ENCODE peak calls at places on chromosomes 3 and 15, in four cellular contexts. I, R, U and F are unnamed samples. For H3K27me3, the result is how much of the 10 kb centered on the place peaks cover.

GRCh38 chr3:141849056-141849814 is 27.2 kb upstream of the ATP1B3 start:
- DNase-seq in U (no peak), I (no peak), R (no peak), F (no peak)

GRCh38 chr15:81098884-81099601 is 35.0 kb upstream of the CFAP161 start:
- DNase-seq in U (no peak), I (no peak), R (peak), F (no peak)

GRCh38 chr15:58742022-58742421 is 7.5 kb downstream of the ADAM10 start:
- DNase-seq in I (no peak), U (no peak), R (no peak), F (no peak)

GRCh38 chr3:172622916-172623700 is 87.8 kb downstream of the NCEH1 start:
- DNase-seq in I (peak), U (peak), R (peak), F (peak)

GRCh38 chr3:158794936-158795518 is 6.8 kb upstream of the MFSD1 start:
- DNase-seq in I (no peak), U (no peak), R (no peak), F (no peak)

GRCh38 chr3:108022316-108023150 is 68.3 kb downstream of the CD47 start:
- DNase-seq in R (no peak), I (no peak), U (no peak), F (no peak)

GRCh38 chr3:114659109-114660081 is 365.6 kb downstream of the TIGIT start:
- DNase-seq in U (peak), R (peak), I (no peak), F (peak)

GRCh38 chr3:54087581-54088410 is 34.6 kb upstream of the CACNA2D3 start:
- DNase-seq in I (no peak), R (no peak), U (peak), F (no peak)

GRCh38 chr3:77039606-77040553 is at the start of gene ROBO2:
- DNase-seq in U (peak), R (no peak), I (no peak), F (peak)

GRCh38 chr3:23811117-23811487 is 5.3 kb downstream of the UBE2E1 start:
- DNase-seq in U (no peak), I (no peak), R (no peak), F (peak)

GRCh38 chr15:41205315-41205714 is 25.2 kb downstream of the EXD1 start:
- DNase-seq in I (no peak), U (no peak), R (no peak), F (no peak)

GRCh38 chr3:114624047-114624445 is 330.2 kb downstream of the TIGIT start:
- DNase-seq in U (peak), R (peak), I (no peak), F (no peak)

GRCh38 chr3:11434697-11435096 is 162.5 kb downstream of the ATG7 start:
- DNase-seq in R (no peak), U (no peak), I (no peak), F (no peak)

GRCh38 chr3:77420316-77420715 is 380.4 kb downstream of the ROBO2 start:
- DNase-seq in I (no peak), U (no peak), R (no peak), F (no peak)

GRCh38 chr15:52261498-52262242 is 33.9 kb downstream of the MYO5C start:
- DNase-seq in R (peak), U (peak), I (peak), F (peak)

GRCh38 chr15:35427091-35427490 is 118.9 kb downstream of the DPH6 start:
- DNase-seq in U (no peak), I (no peak), R (no peak), F (no peak)

GRCh38 chr3:114478806-114479205 is 185.0 kb downstream of the TIGIT start:
- DNase-seq in R (no peak), U (no peak), I (no peak), F (no peak)

GRCh38 chr15:54500330-54500729 is 522.1 kb downstream of the UNC13C start:
- DNase-seq in U (no peak), I (no peak), R (no peak), F (no peak)

GRCh38 chr15:92618121-92618520 is 37.5 kb downstream of the FAM174B start:
- DNase-seq in I (no peak), R (no peak), U (no peak), F (no peak)

GRCh38 chr3:115111632-115112031 is 35.5 kb downstream of the ZBTB20 start:
- DNase-seq in U (no peak), R (no peak), I (no peak), F (no peak)

GRCh38 chr15:51576451-51576850 is 46.1 kb downstream of the DMXL2 start:
- DNase-seq in I (no peak), R (no peak), U (no peak), F (no peak)

GRCh38 chr3:28595364-28595763 is 246.7 kb upstream of the AZI2 start:
- DNase-seq in I (no peak), U (no peak), R (no peak), F (no peak)

GRCh38 chr3:129161860-129162271 is 1.0 kb upstream of the ISY1 start:
- DNase-seq in R (no peak), I (no peak), U (no peak), F (peak)

GRCh38 chr3:72032435-72033118 is 247.6 kb upstream of the PROK2 start:
- DNase-seq in U (no peak), R (no peak), I (no peak), F (no peak)

GRCh38 chr15:31342781-31343626 is 16.4 kb downstream of the KLF13 start:
- DNase-seq in U (no peak), R (no peak), I (no peak), F (no peak)

GRCh38 chr3:157149136-157149696 is 10.7 kb downstream of the CCNL1 start:
- DNase-seq in U (no peak), R (no peak), I (no peak), F (no peak)

GRCh38 chr3:177603137-177603603 is 405.9 kb upstream of the TBL1XR1 start:
- DNase-seq in R (no peak), U (no peak), I (no peak), F (no peak)

GRCh38 chr3:146803746-146804145 is 198.6 kb upstream of the PLSCR5 start:
- DNase-seq in I (no peak), U (no peak), R (no peak), F (no peak)

GRCh38 chr3:172840913-172841312 is 90.4 kb downstream of the ECT2 start:
- DNase-seq in I (no peak), R (no peak), U (no peak), F (no peak)

GRCh38 chr15:38226867-38227266 is 25.8 kb upstream of the SPRED1 start:
- DNase-seq in U (peak), R (peak), I (no peak), F (no peak)

GRCh38 chr3:13266005-13266404 is 154.1 kb downstream of the NUP210 start:
- DNase-seq in U (no peak), R (no peak), I (no peak), F (no peak)

GRCh38 chr15:22939051-22939450 is 41.1 kb downstream of the CYFIP1 start:
- DNase-seq in I (no peak), R (no peak), U (no peak), F (no peak)

GRCh38 chr3:163071684-163072083 is 1575.1 kb downstream of the OTOL1 start:
- DNase-seq in U (no peak), R (no peak), I (no peak), F (no peak)

GRCh38 chr3:71466483-71466882 is 117.0 kb downstream of the FOXP1 start:
- DNase-seq in U (no peak), I (no peak), R (peak), F (peak)

GRCh38 chr3:25567390-25567789 is 97.3 kb downstream of the TOP2B start:
- DNase-seq in U (no peak), R (no peak), I (no peak), F (no peak)

GRCh38 chr3:46888705-46889104 is 11.2 kb downstream of the PTH1R start:
- DNase-seq in R (no peak), U (no peak), I (no peak), F (no peak)

GRCh38 chr3:46889381-46890110 is 12.0 kb downstream of the PTH1R start:
- DNase-seq in U (no peak), I (no peak), R (peak), F (peak)

GRCh38 chr3:46885612-46886011 is 8.1 kb downstream of the PTH1R start:
- DNase-seq in I (no peak), R (no peak), U (no peak), F (no peak)

GRCh38 chr3:46890132-46890531 is 12.6 kb downstream of the PTH1R start:
- DNase-seq in U (no peak), I (no peak), R (no peak), F (no peak)

DNA sequence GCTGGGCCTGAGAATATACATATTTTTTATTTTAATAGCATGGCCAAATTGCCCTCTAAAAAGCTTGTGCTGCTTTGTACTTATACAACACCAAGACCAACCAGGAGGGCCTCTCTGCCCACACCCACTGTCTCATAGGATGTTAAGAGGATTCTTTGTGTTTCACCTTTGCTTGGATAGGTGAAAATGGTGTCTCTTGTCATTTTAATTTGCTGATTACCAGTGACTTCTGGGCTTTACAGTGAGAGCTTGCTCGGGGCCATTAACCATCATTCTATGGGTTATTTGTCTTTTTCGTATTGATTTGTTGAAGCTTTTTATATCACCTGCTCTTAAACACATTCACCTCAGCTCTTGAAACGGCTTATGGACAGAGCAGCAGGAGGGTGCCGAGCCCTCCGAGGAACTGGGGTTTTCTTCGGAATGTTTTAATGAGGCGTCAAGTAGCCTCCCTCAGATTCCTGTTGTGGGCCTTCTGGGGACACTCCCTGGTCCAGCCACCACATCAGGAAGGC is 10.5 kb downstream of the PTH1R start:
- DNase-seq in I (no peak), R (no peak), U (no peak), F (peak)
- H3K27me3 ChIP-seq in I (under half), R (under half), U (under half), F (under half)

GRCh38 chr3:124033360-124034015 is 41.6 kb upstream of the ROPN1 start:
- DNase-seq in I (no peak), U (peak), R (no peak), F (no peak)

GRCh38 chr3:124035463-124036121 is 43.7 kb upstream of the ROPN1 start:
- DNase-seq in U (no peak), R (no peak), I (no peak), F (no peak)

GRCh38 chr3:124034809-124035152 is 42.9 kb upstream of the ROPN1 start:
- DNase-seq in I (no peak), R (no peak), U (no peak), F (no peak)

GRCh38 chr3:124032881-124033359 is 41.0 kb upstream of the ROPN1 start:
- DNase-seq in I (peak), U (peak), R (peak), F (peak)

DNA sequence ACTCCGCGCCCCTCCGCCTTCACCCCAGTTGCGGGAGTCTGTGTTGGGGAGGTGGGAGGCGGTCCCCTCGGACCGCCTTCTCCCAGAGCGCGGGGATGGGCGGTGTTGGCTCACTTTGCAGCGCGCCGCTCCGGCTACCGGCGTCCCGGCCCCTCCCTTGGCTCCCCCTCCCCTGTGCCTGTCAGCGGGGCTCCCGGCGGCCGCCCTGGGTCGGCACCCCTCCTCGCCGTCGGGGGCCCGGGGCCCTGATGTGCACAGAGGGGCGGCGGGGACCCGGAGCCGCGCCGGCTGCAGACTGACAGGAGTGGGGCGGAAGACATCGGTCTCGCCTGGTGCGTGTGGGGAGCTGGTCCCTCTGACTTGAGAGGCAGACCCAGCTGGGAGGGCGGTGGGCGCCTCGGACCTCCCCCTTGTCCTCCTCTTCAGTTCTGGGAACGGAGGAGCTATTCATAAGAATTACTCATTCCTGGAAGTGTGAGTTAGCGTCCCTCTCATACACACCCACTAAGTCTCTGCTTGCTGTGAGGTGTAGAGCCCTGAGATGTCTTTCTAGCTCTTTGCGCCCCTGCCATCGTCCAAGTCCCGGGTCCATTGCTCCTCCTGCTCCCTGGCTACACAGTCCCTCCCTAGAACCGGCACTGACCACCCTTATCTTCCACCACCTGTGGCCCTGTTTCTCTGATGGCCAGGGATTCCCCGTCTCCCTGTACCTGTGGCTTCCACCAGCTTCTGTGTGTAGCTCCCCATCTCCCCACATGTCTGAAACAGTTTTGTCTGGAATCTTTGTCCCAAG is 42.3 kb upstream of the ROPN1 start:
- DNase-seq in I (no peak), R (peak), U (peak), F (no peak)
- H3K27me3 ChIP-seq in I (under half), R (under half), U (under half), F (half or more)

DNA sequence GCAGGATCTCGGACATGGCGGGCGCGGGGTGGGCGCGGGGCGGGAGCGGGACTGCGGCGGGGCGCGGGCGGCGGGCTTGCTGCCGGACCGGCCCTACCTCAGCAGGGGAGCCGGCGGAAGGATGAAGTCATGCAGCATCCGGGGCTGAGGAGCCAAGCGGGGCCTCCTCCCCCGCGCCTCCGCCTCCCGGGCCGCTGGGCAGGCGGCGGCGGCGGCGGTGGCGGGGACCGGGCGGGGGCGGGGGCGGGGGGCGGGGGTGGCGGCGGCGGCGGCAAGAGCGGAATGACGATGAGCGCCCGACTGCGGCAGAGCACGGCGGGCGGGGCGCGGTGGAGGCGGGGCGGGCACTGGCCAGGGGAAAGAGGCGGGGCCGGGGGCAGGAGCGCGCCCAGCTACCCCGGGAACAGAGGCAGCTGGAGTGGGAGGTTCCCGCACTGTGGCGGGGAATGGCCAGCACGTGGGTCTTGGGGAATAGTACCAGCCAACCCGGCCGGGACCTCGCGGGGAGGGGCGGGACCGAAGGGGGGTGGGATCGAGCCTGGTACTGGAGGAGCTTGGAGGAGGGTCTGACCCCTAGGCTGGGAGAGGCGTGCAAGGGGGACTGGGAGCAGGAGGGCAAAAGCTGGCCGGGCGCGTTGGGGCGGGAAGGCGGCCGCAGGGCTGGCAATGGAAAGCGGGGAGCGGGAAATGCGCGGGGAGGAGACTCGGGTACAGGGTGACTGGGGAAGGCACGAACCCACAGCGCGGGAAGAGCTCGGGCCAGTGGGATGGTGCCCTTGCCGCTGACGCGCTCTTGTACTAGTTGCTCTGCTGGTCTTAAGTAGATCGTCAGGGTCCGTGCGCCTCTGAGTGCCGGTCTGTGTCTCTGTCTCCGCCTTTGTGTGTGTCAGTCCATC is at the start of gene CAMK2N2:
- DNase-seq in U (peak), R (peak), I (no peak), F (peak)
- H3K27me3 ChIP-seq in U (under half), R (half or more), I (under half), F (under half)

DNA sequence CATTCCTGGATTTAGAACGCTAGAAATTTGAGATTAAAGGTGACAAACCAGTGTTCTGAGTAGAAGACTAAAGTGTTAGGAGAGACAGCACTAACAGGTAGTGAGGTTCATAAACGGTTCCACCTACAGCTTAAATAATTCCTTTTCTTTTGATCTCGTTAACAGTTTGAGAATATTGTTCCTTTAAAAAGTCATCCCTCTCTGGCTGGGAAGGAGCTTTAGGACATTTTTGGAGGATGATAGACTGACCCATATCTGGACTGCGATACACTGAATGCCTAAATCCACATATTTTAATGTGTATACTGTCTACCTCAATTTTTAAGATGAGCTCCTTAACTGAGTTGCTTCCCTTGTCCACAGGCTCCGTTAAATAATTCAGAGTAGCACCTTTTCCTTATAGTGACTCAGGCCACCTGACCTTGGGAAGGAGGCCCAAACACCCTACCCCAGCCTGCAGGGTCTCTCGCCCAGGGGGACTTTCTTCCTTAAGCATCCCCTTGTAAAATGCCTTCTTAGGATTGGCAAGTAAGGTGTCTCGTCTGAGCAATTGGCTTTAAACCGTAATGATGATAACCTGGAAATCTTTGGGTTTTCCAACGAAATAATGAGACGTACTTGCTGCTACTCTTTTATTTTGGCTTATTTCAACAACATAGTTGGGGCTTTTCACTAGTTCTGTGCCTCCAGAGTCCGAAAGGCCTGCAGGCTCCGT is 3.3 kb downstream of the TRIM71 start:
- DNase-seq in I (no peak), R (no peak), U (no peak), F (no peak)
- H3K27me3 ChIP-seq in I (under half), R (half or more), U (under half), F (under half)

DNA sequence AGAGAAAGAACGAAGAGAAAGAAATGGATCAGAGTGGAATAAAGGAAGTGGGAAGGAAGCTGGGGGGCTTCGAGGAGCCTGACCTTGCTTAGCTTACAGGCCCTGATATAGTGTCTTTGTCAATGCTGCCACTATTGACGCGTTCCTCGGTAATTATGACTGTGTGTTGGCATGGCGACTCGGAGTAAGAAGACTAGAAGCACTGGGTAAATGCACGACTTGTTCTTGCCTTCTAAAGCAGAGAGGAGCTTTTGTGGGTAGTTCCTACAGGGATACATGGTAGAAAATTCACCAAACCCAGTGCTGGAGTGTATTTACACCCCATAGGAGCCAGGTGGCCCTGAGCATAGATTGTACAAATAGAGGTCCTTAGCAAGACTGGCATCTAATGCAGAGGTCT is 47.7 kb upstream of the POLG start:
- DNase-seq in R (no peak), I (no peak), U (no peak), F (no peak)
- H3K27me3 ChIP-seq in R (half or more), I (under half), U (under half), F (under half)